ENCODE peak calls at places on chromosomes 5 and 9, in four cellular contexts. A is psoas muscle, O is mucosa of gallbladder, U is mesenchymal stem cell. R is an unnamed sample.

GRCh38 chr5:135230326-135230925 is 168.6 kb downstream of the MACROH2A1 start:
- DNase-seq in O (peak), A (peak), U (peak), R (no peak)

GRCh38 chr5:179357036-179357435 is 11.8 kb upstream of the ADAMTS2 start:
- DNase-seq in A (no peak), O (no peak), U (no peak), R (no peak)

GRCh38 chr5:86909896-86910295 is 292.2 kb downstream of the COX7C start:
- DNase-seq in O (no peak), A (no peak), U (peak), R (no peak)

GRCh38 chr9:124659099-124659659 is 111.9 kb downstream of the NR6A1 start:
- DNase-seq in O (peak), U (peak), A (peak), R (peak)

GRCh38 chr5:181054871-181055494 is 14.9 kb downstream of the BTNL9 start:
- DNase-seq in A (no peak), O (no peak), U (no peak), R (no peak)

GRCh38 chr5:169880012-169880673 is 100.2 kb downstream of the INSYN2B start:
- DNase-seq in O (no peak), U (no peak), A (no peak), R (no peak)

GRCh38 chr9:106684940-106685695 is 177.8 kb upstream of the ZNF462 start:
- DNase-seq in U (no peak), O (no peak), A (no peak), R (no peak)

GRCh38 chr5:137022043-137022442 is 477.1 kb downstream of the SPOCK1 start:
- DNase-seq in A (no peak), O (no peak), U (no peak), R (no peak)

GRCh38 chr5:93590511-93590910 is 7.5 kb downstream of the NR2F1 start:
- DNase-seq in O (no peak), A (no peak), U (peak), R (no peak)

GRCh38 chr5:154371687-154372086 is 74.1 kb upstream of the SAP30L start:
- DNase-seq in A (no peak), U (peak), O (no peak), R (no peak)

GRCh38 chr5:78569441-78569840 is 79.1 kb downstream of the LHFPL2 start:
- DNase-seq in A (peak), U (peak), O (peak), R (peak)

GRCh38 chr5:43301653-43302091 is 11.5 kb downstream of the HMGCS1 start:
- DNase-seq in O (no peak), U (peak), A (no peak), R (no peak)

GRCh38 chr5:147901555-147901954 is 4.8 kb downstream of the C5orf46 start:
- DNase-seq in U (no peak), O (no peak), A (no peak), R (no peak)

GRCh38 chr5:41721521-41721920 is 148.7 kb downstream of the OXCT1 start:
- DNase-seq in A (no peak), U (no peak), O (no peak), R (no peak)

GRCh38 chr5:172002840-172003512 is 3.5 kb downstream of the FBXW11 start:
- DNase-seq in A (no peak), O (no peak), U (no peak), R (no peak)

GRCh38 chr9:137441289-137441934 is at the start of gene ENTPD8:
- DNase-seq in O (no peak), A (peak), U (no peak), R (peak)

R was measured in stomach.